ENCODE peak calls at places on chromosomes 16 and 17, in nine cellular contexts. U, Q, L, F, M, K, D, Z and E are unnamed samples.

GRCh38 chr16:90002759-90003158 is 16.5 kb downstream of the DBNDD1 start:
- DNase-seq in L (no peak), Z (no peak), D (no peak), M (no peak), F (no peak), U (no peak), K (no peak), Q (no peak), E (no peak)

GRCh38 chr16:75011634-75012307 is 12.9 kb downstream of the ZNRF1 start:
- DNase-seq in M (peak), Q (peak), U (no peak), D (peak), F (peak), L (no peak), K (no peak), Z (peak), E (no peak)

GRCh38 chr17:14312522-14312921 is 11.6 kb downstream of the HS3ST3B1 start:
- DNase-seq in U (no peak), M (no peak), Q (no peak), K (no peak), Z (no peak), F (no peak), D (no peak), L (no peak), E (no peak)

GRCh38 chr17:74410001-74410443 is 21.9 kb upstream of the GPRC5C start:
- DNase-seq in M (no peak), Z (no peak), L (no peak), U (no peak), D (no peak), K (no peak), F (no peak), Q (peak), E (no peak)

GRCh38 chr17:58531661-58532554 is 17.5 kb upstream of the MTMR4 start:
- DNase-seq in Z (no peak), L (peak), Q (peak), F (no peak), U (peak), M (no peak), D (peak), K (peak), E (peak)

GRCh38 chr17:64278614-64279013 is 15.6 kb upstream of the TEX2 start:
- DNase-seq in U (no peak), F (peak), M (no peak), Z (no peak), K (no peak), Q (peak), L (no peak), D (peak), E (no peak)

GRCh38 chr17:76444518-76445311 is 8.2 kb downstream of the UBE2O start:
- DNase-seq in M (no peak), Z (no peak), D (peak), Q (peak), K (no peak), L (no peak), F (peak), U (no peak), E (no peak)

GRCh38 chr17:79089720-79090502 is 15.3 kb downstream of the ENGASE start:
- DNase-seq in U (no peak), D (no peak), M (no peak), K (no peak), Q (no peak), F (no peak), Z (no peak), L (no peak), E (peak)

GRCh38 chr16:62869837-62870236 is 833.6 kb upstream of the CDH8 start:
- DNase-seq in Z (no peak), F (no peak), Q (peak), L (no peak), D (no peak), K (no peak), M (no peak), U (no peak), E (no peak)

GRCh38 chr16:81700071-81700779 is 78.9 kb upstream of the PLCG2 start:
- DNase-seq in U (no peak), K (no peak), L (no peak), D (peak), F (no peak), Z (no peak), M (no peak), Q (no peak), E (peak)

GRCh38 chr16:83967838-83968482 is at the start of gene NECAB2:
- DNase-seq in M (no peak), D (no peak), Z (no peak), L (no peak), K (peak), F (peak), Q (peak), U (peak), E (peak)

GRCh38 chr17:21375757-21376584 is at the start of gene KCNJ12:
- DNase-seq in Q (no peak), D (no peak), F (no peak), U (no peak), M (no peak), K (peak), L (no peak), Z (no peak), E (peak)

GRCh38 chr17:82411396-82412053 is 6.6 kb upstream of the HEXD start:
- DNase-seq in M (no peak), U (no peak), F (no peak), Q (no peak), K (no peak), L (no peak), Z (no peak), D (no peak), E (no peak)

GRCh38 chr17:75754378-75755204 is 10.4 kb downstream of the GALK1 start:
- DNase-seq in Z (no peak), M (no peak), L (no peak), F (no peak), K (no peak), Q (no peak), U (no peak), D (no peak), E (no peak)

GRCh38 chr16:10039220-10040096 is 142.8 kb downstream of the GRIN2A start:
- DNase-seq in U (peak), M (no peak), F (peak), Q (peak), Z (no peak), D (peak), L (no peak), K (peak), E (peak)

GRCh38 chr16:53605356-53605755 is 98.3 kb downstream of the RPGRIP1L start:
- DNase-seq in Q (no peak), F (no peak), D (no peak), U (no peak), L (no peak), K (no peak), M (no peak), Z (no peak), E (no peak)

GRCh38 chr16:88662222-88662842 is 559 bp downstream of the MVD start:
- DNase-seq in U (no peak), K (no peak), Z (no peak), L (no peak), F (no peak), Q (no peak), D (no peak), M (no peak), E (peak)

GRCh38 chr17:31387438-31387837 is 4.0 kb upstream of the RAB11FIP4 start:
- DNase-seq in Z (no peak), U (no peak), L (no peak), F (no peak), K (no peak), M (no peak), D (no peak), Q (no peak), E (no peak)

GRCh38 chr17:82242698-82242976 is 13.8 kb downstream of the SLC16A3 start:
- DNase-seq in U (no peak), F (no peak), Z (no peak), K (no peak), M (no peak), D (no peak), Q (no peak), L (no peak), E (peak)

GRCh38 chr17:76868669-76869208 is 535 bp downstream of the MGAT5B start:
- DNase-seq in D (peak), L (no peak), M (no peak), Q (no peak), F (no peak), Z (no peak), U (no peak), K (no peak), E (no peak)

GRCh38 chr16:1938316-1938715 is 4.7 kb downstream of the MSRB1 start:
- DNase-seq in L (no peak), K (no peak), U (no peak), Z (no peak), Q (no peak), M (no peak), D (no peak), F (no peak), E (peak)

GRCh38 chr16:339680-340079 is 12.8 kb downstream of the AXIN1 start:
- DNase-seq in F (no peak), M (no peak), U (no peak), L (no peak), D (no peak), Q (no peak), K (no peak), Z (no peak), E (no peak)

GRCh38 chr17:2551493-2551892 is 39.8 kb upstream of the METTL16 start:
- DNase-seq in M (no peak), D (no peak), U (no peak), Z (no peak), L (no peak), F (no peak), Q (no peak), K (no peak), E (no peak)

GRCh38 chr17:63946440-63947363 is 14.6 kb upstream of the CD79B start:
- DNase-seq in F (peak), Q (peak), M (no peak), L (peak), U (peak), D (no peak), K (peak), Z (no peak), E (no peak)